ENCODE peak calls at places on chromosomes 11 and 22, in four cellular contexts. One of them, this sample, is unnamed.

GRCh38 chr22:21092797-21093554 is 47.2 kb downstream of the LRRC74B start:
- ATAC-seq in heart right ventricle: no peak
- ATAC-seq in stimulated activated naive B cell treated with anti-CD40 and anti-IgM and Interleukin-4, amounts not matched to agents 10 μg/mL and 1 μg/mL and 100 μg/mL, for 72 hours: no peak
- ATAC-seq in activated B cell treated with CpG ODN at 0.5 μM for 24 hours: no peak
- ATAC-seq in this sample: no peak

GRCh38 chr11:47332791-47333525 is 19.5 kb downstream of the MYBPC3 start:
- ATAC-seq in heart right ventricle: peak
- ATAC-seq in stimulated activated naive B cell treated with anti-CD40 and anti-IgM and Interleukin-4, amounts not matched to agents 10 μg/mL and 1 μg/mL and 100 μg/mL, for 72 hours: no peak
- ATAC-seq in activated B cell treated with CpG ODN at 0.5 μM for 24 hours: no peak
- ATAC-seq in this sample: no peak

GRCh38 chr22:47192106-47192650 is 429.7 kb downstream of the TBC1D22A start:
- ATAC-seq in heart right ventricle: peak
- ATAC-seq in stimulated activated naive B cell treated with anti-CD40 and anti-IgM and Interleukin-4, amounts not matched to agents 10 μg/mL and 1 μg/mL and 100 μg/mL, for 72 hours: no peak
- ATAC-seq in activated B cell treated with CpG ODN at 0.5 μM for 24 hours: no peak
- ATAC-seq in this sample: no peak

GRCh38 chr11:71962428-71963038 is 33.7 kb downstream of the RNF121 start:
- ATAC-seq in heart right ventricle: no peak
- ATAC-seq in stimulated activated naive B cell treated with anti-CD40 and anti-IgM and Interleukin-4, amounts not matched to agents 10 μg/mL and 1 μg/mL and 100 μg/mL, for 72 hours: peak
- ATAC-seq in activated B cell treated with CpG ODN at 0.5 μM for 24 hours: peak
- ATAC-seq in this sample: peak

GRCh38 chr22:28833276-28833923 is 33.0 kb upstream of the XBP1 start:
- ATAC-seq in heart right ventricle: no peak
- ATAC-seq in stimulated activated naive B cell treated with anti-CD40 and anti-IgM and Interleukin-4, amounts not matched to agents 10 μg/mL and 1 μg/mL and 100 μg/mL, for 72 hours: no peak
- ATAC-seq in activated B cell treated with CpG ODN at 0.5 μM for 24 hours: no peak
- ATAC-seq in this sample: no peak

GRCh38 chr11:35031869-35032268 is 107.1 kb upstream of the CD44 start:
- ATAC-seq in heart right ventricle: no peak
- ATAC-seq in stimulated activated naive B cell treated with anti-CD40 and anti-IgM and Interleukin-4, amounts not matched to agents 10 μg/mL and 1 μg/mL and 100 μg/mL, for 72 hours: no peak
- ATAC-seq in activated B cell treated with CpG ODN at 0.5 μM for 24 hours: no peak
- ATAC-seq in this sample: no peak

GRCh38 chr11:130449246-130449990 is 973 bp downstream of the ADAMTS15 start:
- ATAC-seq in heart right ventricle: no peak
- ATAC-seq in stimulated activated naive B cell treated with anti-CD40 and anti-IgM and Interleukin-4, amounts not matched to agents 10 μg/mL and 1 μg/mL and 100 μg/mL, for 72 hours: no peak
- ATAC-seq in activated B cell treated with CpG ODN at 0.5 μM for 24 hours: no peak
- ATAC-seq in this sample: no peak

GRCh38 chr11:85810521-85810870 is 445 bp downstream of the SYTL2 start:
- ATAC-seq in heart right ventricle: peak
- ATAC-seq in stimulated activated naive B cell treated with anti-CD40 and anti-IgM and Interleukin-4, amounts not matched to agents 10 μg/mL and 1 μg/mL and 100 μg/mL, for 72 hours: peak
- ATAC-seq in activated B cell treated with CpG ODN at 0.5 μM for 24 hours: no peak
- ATAC-seq in this sample: no peak

GRCh38 chr11:69773626-69774353 is 1.4 kb downstream of the FGF4 start:
- ATAC-seq in heart right ventricle: no peak
- ATAC-seq in stimulated activated naive B cell treated with anti-CD40 and anti-IgM and Interleukin-4, amounts not matched to agents 10 μg/mL and 1 μg/mL and 100 μg/mL, for 72 hours: no peak
- ATAC-seq in activated B cell treated with CpG ODN at 0.5 μM for 24 hours: no peak
- ATAC-seq in this sample: no peak

GRCh38 chr11:125443767-125444311 is 52.2 kb downstream of the FEZ1 start:
- ATAC-seq in heart right ventricle: peak
- ATAC-seq in stimulated activated naive B cell treated with anti-CD40 and anti-IgM and Interleukin-4, amounts not matched to agents 10 μg/mL and 1 μg/mL and 100 μg/mL, for 72 hours: no peak
- ATAC-seq in activated B cell treated with CpG ODN at 0.5 μM for 24 hours: no peak
- ATAC-seq in this sample: no peak

GRCh38 chr11:131235328-131236298 is 134.8 kb upstream of the NTM start:
- ATAC-seq in heart right ventricle: no peak
- ATAC-seq in stimulated activated naive B cell treated with anti-CD40 and anti-IgM and Interleukin-4, amounts not matched to agents 10 μg/mL and 1 μg/mL and 100 μg/mL, for 72 hours: no peak
- ATAC-seq in activated B cell treated with CpG ODN at 0.5 μM for 24 hours: no peak
- ATAC-seq in this sample: peak

GRCh38 chr11:108197351-108197750 is 25.1 kb downstream of the NPAT start:
- ATAC-seq in heart right ventricle: no peak
- ATAC-seq in stimulated activated naive B cell treated with anti-CD40 and anti-IgM and Interleukin-4, amounts not matched to agents 10 μg/mL and 1 μg/mL and 100 μg/mL, for 72 hours: no peak
- ATAC-seq in activated B cell treated with CpG ODN at 0.5 μM for 24 hours: no peak
- ATAC-seq in this sample: no peak

GRCh38 chr11:115499891-115500290 is 4.3 kb downstream of the CADM1 start:
- ATAC-seq in heart right ventricle: no peak
- ATAC-seq in stimulated activated naive B cell treated with anti-CD40 and anti-IgM and Interleukin-4, amounts not matched to agents 10 μg/mL and 1 μg/mL and 100 μg/mL, for 72 hours: no peak
- ATAC-seq in activated B cell treated with CpG ODN at 0.5 μM for 24 hours: no peak
- ATAC-seq in this sample: no peak

GRCh38 chr22:16974298-16975084 is 33.5 kb downstream of the GAB4 start:
- ATAC-seq in heart right ventricle: no peak
- ATAC-seq in stimulated activated naive B cell treated with anti-CD40 and anti-IgM and Interleukin-4, amounts not matched to agents 10 μg/mL and 1 μg/mL and 100 μg/mL, for 72 hours: no peak
- ATAC-seq in activated B cell treated with CpG ODN at 0.5 μM for 24 hours: no peak
- ATAC-seq in this sample: no peak